ENCODE peak calls at places on chromosomes 3 and 15, in seven cellular contexts. N is GM12892, O is HepG2, T is K562, M is SK-N-SH, L is GM12878, R is H1. W is an unnamed sample.

GRCh38 chr3:58180940-58181587 is 29.7 kb downstream of the DNASE1L3 start:
- DNase-seq in R (no peak), N (no peak), O (peak), M (no peak), L (no peak), T (no peak), W (no peak)

GRCh38 chr15:52464478-52464877 is 64.2 kb downstream of the MYO5A start:
- DNase-seq in L (peak), O (no peak), M (peak), R (no peak), T (no peak), N (peak), W (no peak)

GRCh38 chr15:65869954-65870871 is 922 bp downstream of the RAB11A start:
- DNase-seq in N (no peak), M (peak), T (peak), O (peak), L (no peak), R (no peak), W (no peak)

GRCh38 chr3:169579086-169579485 is 84.4 kb downstream of the MECOM start:
- DNase-seq in T (no peak), O (no peak), R (no peak), L (no peak), N (no peak), M (no peak), W (no peak)

GRCh38 chr3:12994357-12994606 is 78.9 kb downstream of the IQSEC1 start:
- DNase-seq in N (peak), O (no peak), T (peak), L (no peak), R (peak), M (peak), W (peak)

GRCh38 chr3:194308635-194309213 is 42.4 kb downstream of the CPN2 start:
- DNase-seq in T (no peak), L (peak), O (no peak), R (no peak), N (no peak), M (no peak), W (no peak)

GRCh38 chr3:27681249-27681748 is 40.8 kb downstream of the EOMES start:
- DNase-seq in R (no peak), O (peak), T (peak), M (peak), N (peak), L (peak), W (peak)

GRCh38 chr15:73688455-73688854 is 4.3 kb downstream of the CD276 start:
- DNase-seq in L (no peak), R (no peak), M (peak), O (no peak), N (no peak), T (peak), W (no peak)

GRCh38 chr3:156285626-156286025 is 165.2 kb downstream of the KCNAB1 start:
- DNase-seq in O (no peak), L (no peak), T (no peak), R (no peak), M (no peak), N (no peak), W (no peak)

GRCh38 chr15:94791008-94791407 is 559.6 kb downstream of the MCTP2 start:
- DNase-seq in R (no peak), T (no peak), M (no peak), L (no peak), N (no peak), O (no peak), W (no peak)

GRCh38 chr3:114420072-114420471 is 126.2 kb downstream of the TIGIT start:
- DNase-seq in L (no peak), M (no peak), T (no peak), O (no peak), R (no peak), N (no peak), W (no peak)

GRCh38 chr3:175212896-175213295 is 353.8 kb downstream of the NAALADL2 start:
- DNase-seq in N (no peak), R (no peak), M (no peak), O (no peak), T (no peak), L (no peak), W (no peak)

GRCh38 chr3:134516905-134517304 is 31.0 kb downstream of the CEP63 start:
- DNase-seq in M (no peak), N (no peak), O (no peak), T (no peak), L (no peak), R (no peak), W (no peak)

GRCh38 chr3:23735575-23736326 is 70.0 kb upstream of the UBE2E1 start:
- DNase-seq in T (no peak), N (no peak), O (no peak), R (no peak), M (peak), L (no peak), W (no peak)

GRCh38 chr3:152095472-152095871 is 173.3 kb upstream of the MBNL1 start:
- DNase-seq in L (no peak), O (no peak), R (no peak), M (no peak), T (no peak), N (no peak), W (no peak)

GRCh38 chr3:81544385-81544784 is 217.1 kb downstream of the GBE1 start:
- DNase-seq in T (no peak), L (no peak), O (no peak), M (no peak), N (no peak), R (no peak), W (no peak)

GRCh38 chr3:16300881-16301359 is 35.9 kb downstream of the OXNAD1 start:
- DNase-seq in N (no peak), M (no peak), O (no peak), T (no peak), R (no peak), L (peak), W (no peak)

GRCh38 chr3:191500892-191501291 is 39.9 kb downstream of the PYDC2 start:
- DNase-seq in O (no peak), M (no peak), R (no peak), N (no peak), L (no peak), T (no peak), W (no peak)

GRCh38 chr3:124434176-124434575 is 296.1 kb upstream of the UMPS start:
- DNase-seq in L (no peak), M (no peak), N (no peak), O (no peak), R (no peak), T (no peak), W (no peak)

GRCh38 chr3:52228751-52229291 is 3.4 kb upstream of the TLR9 start:
- DNase-seq in M (no peak), O (no peak), R (no peak), T (no peak), L (no peak), N (no peak), W (no peak)

GRCh38 chr3:141373232-141373631 is 4.9 kb downstream of the ZBTB38 start:
- DNase-seq in O (no peak), N (no peak), M (no peak), R (no peak), T (no peak), L (no peak), W (no peak)

GRCh38 chr15:48470096-48470495 is 138.9 kb downstream of the DUT start:
- DNase-seq in L (no peak), M (no peak), O (no peak), T (no peak), R (no peak), N (no peak), W (no peak)

GRCh38 chr3:14305321-14305720 is 97.1 kb upstream of the SLC6A6 start:
- DNase-seq in O (no peak), R (no peak), T (no peak), L (no peak), N (no peak), M (no peak), W (no peak)

GRCh38 chr3:65953301-65953812 is 85.4 kb downstream of the MAGI1 start:
- DNase-seq in O (peak), M (no peak), T (no peak), L (no peak), R (peak), N (no peak), W (no peak)

GRCh38 chr15:78007965-78008886 is 69.3 kb downstream of the TBC1D2B start:
- DNase-seq in M (no peak), R (no peak), N (no peak), O (no peak), T (no peak), L (no peak), W (no peak)

GRCh38 chr15:74776851-74777768 is 4.8 kb upstream of the CSK start:
- DNase-seq in R (no peak), T (no peak), O (no peak), L (peak), M (peak), N (peak), W (no peak)

GRCh38 chr15:63514533-63514943 is 10.1 kb downstream of the USP3 start:
- DNase-seq in N (no peak), T (no peak), M (no peak), L (no peak), R (no peak), O (peak), W (no peak)

GRCh38 chr3:62876064-62876463 is 848 bp upstream of the CADPS start:
- DNase-seq in L (no peak), N (no peak), R (peak), M (peak), T (peak), O (peak), W (no peak)

GRCh38 chr3:186361612-186362408 is at the start of gene DGKG:
- DNase-seq in R (peak), M (peak), L (no peak), N (peak), O (no peak), T (no peak), W (peak)

GRCh38 chr15:52439470-52439869 is 89.2 kb downstream of the MYO5A start:
- DNase-seq in O (no peak), N (no peak), M (no peak), R (no peak), T (no peak), L (no peak), W (no peak)

GRCh38 chr3:177194319-177194718 is 3.0 kb downstream of the TBL1XR1 start:
- DNase-seq in M (no peak), N (no peak), T (no peak), L (no peak), O (no peak), R (no peak), W (no peak)

GRCh38 chr15:85407421-85408269 is 27.2 kb downstream of the AKAP13 start:
- DNase-seq in N (no peak), T (no peak), O (peak), L (no peak), M (no peak), R (no peak), W (no peak)

GRCh38 chr3:16150285-16150684 is 24.2 kb upstream of the GALNT15 start:
- DNase-seq in L (no peak), M (no peak), O (no peak), R (no peak), N (no peak), T (no peak), W (no peak)

GRCh38 chr3:134031620-134031915 is 1.8 kb upstream of the SLCO2A1 start:
- DNase-seq in T (no peak), M (no peak), O (no peak), L (no peak), R (no peak), N (no peak), W (no peak)

GRCh38 chr3:149969110-149969944 is 1.4 kb downstream of the PFN2 start:
- DNase-seq in T (peak), R (no peak), L (no peak), M (peak), N (no peak), O (peak), W (no peak)
- TF ChIP-seq TAF1 in T (no peak), R (peak), L (no peak), M (peak), N (no peak), O (peak), W (no peak)

DNA sequence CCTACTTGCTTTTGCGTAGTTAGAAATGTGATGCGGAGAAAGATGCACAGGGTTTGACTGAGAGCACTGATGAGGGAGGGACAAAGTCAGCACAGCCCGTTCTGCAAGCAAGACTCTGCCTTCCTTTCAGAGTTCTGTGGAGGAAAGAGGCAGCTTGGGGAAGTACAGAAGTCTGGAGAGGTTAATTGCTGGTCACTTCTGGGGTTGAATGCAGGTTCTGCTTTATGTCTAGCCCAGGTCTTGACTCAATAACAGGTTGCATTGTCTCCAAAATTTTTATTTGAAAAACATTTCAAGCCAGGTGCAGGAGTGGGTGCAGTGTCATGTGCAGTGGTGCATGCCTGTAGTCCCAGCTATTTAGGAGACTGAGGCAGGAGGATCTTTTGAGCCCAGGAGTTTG is 461.7 kb downstream of the NR2F2 start:
- DNase-seq in T (no peak), N (no peak), O (no peak), L (no peak), R (no peak), M (no peak), W (no peak)
- TF ChIP-seq POLR2AphosphoS5 in T (no peak), N (no peak), O (no peak), L (no peak), R (no peak), M (no peak), W (no peak)

DNA sequence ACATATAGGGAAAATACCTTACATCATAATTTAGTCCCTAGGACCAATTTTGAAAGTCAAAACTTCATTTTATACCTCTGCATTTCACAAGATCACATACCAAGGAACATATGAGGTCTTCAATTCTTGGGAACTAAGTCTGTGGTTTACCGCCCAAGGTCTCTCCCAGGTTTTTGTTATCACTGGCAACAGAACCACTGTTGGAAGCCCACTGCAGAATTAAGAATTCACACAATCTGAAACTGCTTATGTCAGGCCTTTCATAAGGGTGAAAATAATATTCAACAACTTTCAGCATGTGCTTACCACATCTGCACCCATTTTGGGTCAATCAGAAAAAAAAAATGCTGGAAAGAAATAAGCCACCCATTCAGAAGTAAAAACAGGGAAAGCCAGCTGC is 107.2 kb upstream of the MME start:
- DNase-seq in T (peak), M (no peak), O (no peak), L (no peak), R (no peak), N (no peak), W (no peak)
- TF ChIP-seq TAF1 in T (no peak), M (no peak), O (no peak), L (no peak), R (no peak), N (no peak), W (no peak)

GRCh38 chr3:33104803-33105202 is 7.9 kb upstream of the GLB1 start:
- DNase-seq in T (no peak), N (no peak), L (no peak), O (no peak), R (no peak), M (no peak), W (no peak)

GRCh38 chr3:33105341-33105943 is 8.4 kb upstream of the CRTAP start:
- DNase-seq in L (no peak), T (no peak), M (no peak), O (no peak), N (no peak), R (no peak), W (no peak)

GRCh38 chr3:33100229-33100628 is 3.3 kb upstream of the GLB1 start:
- DNase-seq in T (peak), M (no peak), O (no peak), N (no peak), R (no peak), L (no peak), W (no peak)

GRCh38 chr3:33103480-33103879 is 6.5 kb upstream of the GLB1 start:
- DNase-seq in M (no peak), T (no peak), R (no peak), N (no peak), L (no peak), O (no peak), W (no peak)

GRCh38 chr3:33103034-33103433 is 6.1 kb upstream of the GLB1 start:
- DNase-seq in L (no peak), M (no peak), R (no peak), T (no peak), N (no peak), O (no peak), W (no peak)
- TF ChIP-seq POLR2AphosphoS5 in L (no peak), M (no peak), R (no peak), T (no peak), N (no peak), O (no peak), W (no peak)

GRCh38 chr3:127733781-127734180 is 61.0 kb downstream of the ABTB1 start:
- DNase-seq in T (no peak), L (no peak), R (no peak), N (no peak), O (no peak), M (no peak), W (no peak)

GRCh38 chr3:127732879-127733350 is 60.2 kb downstream of the ABTB1 start:
- DNase-seq in M (no peak), T (no peak), O (no peak), L (no peak), R (no peak), N (no peak), W (no peak)

GRCh38 chr3:127735767-127736693 is 63.3 kb downstream of the ABTB1 start:
- DNase-seq in M (no peak), R (no peak), L (peak), T (no peak), O (no peak), N (peak), W (peak)

GRCh38 chr3:127734181-127734720 is 61.5 kb downstream of the ABTB1 start:
- DNase-seq in M (no peak), L (no peak), R (no peak), O (no peak), T (no peak), N (no peak), W (no peak)

GRCh38 chr3:127734754-127735473 is 62.2 kb downstream of the ABTB1 start:
- DNase-seq in O (no peak), T (no peak), L (no peak), M (no peak), N (no peak), R (no peak), W (no peak)
- TF ChIP-seq TAF1 in O (no peak), T (no peak), L (no peak), M (no peak), N (no peak), R (no peak), W (no peak)

GRCh38 chr15:60414016-60414682 is 16.4 kb upstream of the ANXA2 start:
- DNase-seq in T (no peak), N (no peak), O (no peak), R (no peak), M (no peak), L (no peak), W (no peak)
- TF ChIP-seq POLR2AphosphoS5 in T (no peak), N (no peak), O (no peak), R (no peak), M (no peak), L (no peak), W (no peak)

DNA sequence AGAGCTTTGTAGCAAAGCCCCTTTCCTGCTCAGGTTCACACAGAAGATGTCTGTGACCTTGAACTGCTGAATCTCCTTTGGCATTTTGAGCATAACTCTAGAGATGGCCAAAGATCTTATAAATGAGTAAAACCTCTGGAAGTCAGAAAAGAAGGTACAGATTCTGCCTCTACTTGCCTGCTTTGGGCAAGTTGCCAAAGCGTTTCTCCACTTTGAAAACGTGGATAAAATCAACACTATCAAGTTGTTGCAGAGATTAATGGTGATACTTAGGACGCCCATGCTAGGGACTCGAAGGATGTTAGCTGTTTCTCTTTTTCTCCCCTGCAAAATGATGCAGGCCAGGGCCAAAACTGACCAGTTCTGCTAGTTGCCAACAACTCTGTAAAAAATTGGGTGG is 68.0 kb upstream of the CMTM7 start:
- DNase-seq in M (no peak), L (no peak), T (no peak), N (no peak), O (no peak), R (no peak), W (no peak)
- TF ChIP-seq TAF1 in M (no peak), L (no peak), T (no peak), N (no peak), O (no peak), R (no peak), W (no peak)

DNA sequence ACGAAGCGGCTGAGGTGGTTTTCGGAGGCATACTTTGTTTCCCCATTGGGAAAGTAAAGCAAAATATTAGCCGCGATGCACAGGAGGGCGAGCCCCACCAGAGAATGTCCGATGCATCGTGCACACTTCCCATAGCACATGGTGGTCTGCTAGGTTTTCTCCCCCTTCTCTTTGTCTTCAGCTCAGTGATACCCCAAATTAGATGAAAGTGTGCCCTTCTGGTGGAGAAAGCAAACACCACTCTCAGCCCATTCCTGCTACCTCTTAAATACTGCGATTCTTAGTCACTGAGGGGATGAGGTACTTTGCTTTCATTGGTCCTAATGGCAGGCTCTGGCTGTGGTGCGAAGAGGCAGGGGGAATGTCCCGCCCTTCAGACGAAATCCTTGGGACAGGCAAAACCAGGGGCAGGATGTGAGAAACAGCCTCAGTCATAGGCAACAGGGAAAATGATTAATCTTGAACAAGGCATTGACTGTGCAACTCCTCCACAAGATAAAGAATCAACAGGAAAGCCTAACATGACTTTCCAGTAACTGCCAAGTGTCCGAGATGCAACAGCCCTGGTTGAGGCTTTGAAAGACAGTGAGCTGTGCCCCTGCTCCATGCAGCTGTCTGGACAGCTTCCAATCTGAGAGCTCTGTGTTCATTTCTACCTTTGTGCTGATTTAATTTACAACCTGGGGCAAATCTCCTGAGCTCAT is at the start of gene TM4SF1:
- DNase-seq in N (no peak), L (no peak), R (no peak), M (no peak), T (no peak), O (peak), W (no peak)
- TF ChIP-seq POLR2AphosphoS5 in N (no peak), L (no peak), R (no peak), M (peak), T (no peak), O (peak), W (no peak)